ENCODE peak calls at places on chromosomes 12 and 14, in eight cellular contexts. One of them, this sample, is unnamed.

GRCh38 chr14:22803575-22803974 is 11.7 kb downstream of the SLC7A7 start:
- DNase-seq in HL-60: no peak
- DNase-seq in stomach: no peak
- DNase-seq in activated CD4-positive, alpha-beta T cell treated with anti-CD3 and anti-CD28 coated beads for 4 hours: no peak
- DNase-seq in left colon: no peak
- DNase-seq in AG08396: no peak
- DNase-seq in ascending aorta: no peak
- DNase-seq in astrocyte of the cerebellum: no peak
- DNase-seq in this sample: no peak

GRCh38 chr12:106994579-106995220 is 7.8 kb upstream of the MTERF2 start:
- DNase-seq in HL-60: no peak
- DNase-seq in stomach: no peak
- DNase-seq in activated CD4-positive, alpha-beta T cell treated with anti-CD3 and anti-CD28 coated beads for 4 hours: no peak
- DNase-seq in left colon: no peak
- DNase-seq in AG08396: peak; percentile 65
- DNase-seq in ascending aorta: no peak
- DNase-seq in astrocyte of the cerebellum: no peak
- DNase-seq in this sample: no peak

GRCh38 chr14:81222694-81223093 is 1.9 kb upstream of the GTF2A1 start:
- DNase-seq in HL-60: no peak
- DNase-seq in stomach: no peak
- DNase-seq in activated CD4-positive, alpha-beta T cell treated with anti-CD3 and anti-CD28 coated beads for 4 hours: no peak
- DNase-seq in left colon: no peak
- DNase-seq in AG08396: no peak
- DNase-seq in ascending aorta: no peak
- DNase-seq in astrocyte of the cerebellum: no peak
- DNase-seq in this sample: no peak

GRCh38 chr12:49422038-49422575 is 54.8 kb downstream of the SPATS2 start:
- DNase-seq in HL-60: no peak
- DNase-seq in stomach: no peak
- DNase-seq in activated CD4-positive, alpha-beta T cell treated with anti-CD3 and anti-CD28 coated beads for 4 hours: no peak
- DNase-seq in left colon: no peak
- DNase-seq in AG08396: no peak
- DNase-seq in ascending aorta: no peak
- DNase-seq in astrocyte of the cerebellum: no peak
- DNase-seq in this sample: no peak

GRCh38 chr14:63209160-63209559 is 4.9 kb downstream of the RHOJ start:
- DNase-seq in HL-60: no peak
- DNase-seq in stomach: no peak
- DNase-seq in activated CD4-positive, alpha-beta T cell treated with anti-CD3 and anti-CD28 coated beads for 4 hours: no peak
- DNase-seq in left colon: no peak
- DNase-seq in AG08396: no peak
- DNase-seq in ascending aorta: no peak
- DNase-seq in astrocyte of the cerebellum: no peak
- DNase-seq in this sample: no peak

GRCh38 chr12:109308534-109309440 is at the start of gene FOXN4:
- DNase-seq in HL-60: no peak
- DNase-seq in stomach: no peak
- DNase-seq in activated CD4-positive, alpha-beta T cell treated with anti-CD3 and anti-CD28 coated beads for 4 hours: no peak
- DNase-seq in left colon: no peak
- DNase-seq in AG08396: no peak
- DNase-seq in ascending aorta: no peak
- DNase-seq in astrocyte of the cerebellum: no peak
- DNase-seq in this sample: no peak

GRCh38 chr12:120104924-120105323 is 11.6 kb downstream of the RAB35 start:
- DNase-seq in HL-60: no peak
- DNase-seq in stomach: no peak
- DNase-seq in activated CD4-positive, alpha-beta T cell treated with anti-CD3 and anti-CD28 coated beads for 4 hours: no peak
- DNase-seq in left colon: no peak
- DNase-seq in AG08396: no peak
- DNase-seq in ascending aorta: no peak
- DNase-seq in astrocyte of the cerebellum: no peak
- DNase-seq in this sample: no peak

GRCh38 chr14:95545769-95546168 is 10.9 kb downstream of the GLRX5 start:
- DNase-seq in HL-60: no peak
- DNase-seq in stomach: no peak
- DNase-seq in activated CD4-positive, alpha-beta T cell treated with anti-CD3 and anti-CD28 coated beads for 4 hours: no peak
- DNase-seq in left colon: no peak
- DNase-seq in AG08396: peak; percentile 68
- DNase-seq in ascending aorta: no peak
- DNase-seq in astrocyte of the cerebellum: peak; percentile 75
- DNase-seq in this sample: no peak

GRCh38 chr12:57372233-57372632 is 58.6 kb downstream of the R3HDM2 start:
- DNase-seq in HL-60: no peak
- DNase-seq in stomach: no peak
- DNase-seq in activated CD4-positive, alpha-beta T cell treated with anti-CD3 and anti-CD28 coated beads for 4 hours: no peak
- DNase-seq in left colon: no peak
- DNase-seq in AG08396: peak; percentile 68
- DNase-seq in ascending aorta: no peak
- DNase-seq in astrocyte of the cerebellum: no peak
- DNase-seq in this sample: no peak

GRCh38 chr12:30764251-30764650 is 9.5 kb upstream of the CAPRIN2 start:
- DNase-seq in HL-60: no peak
- DNase-seq in stomach: no peak
- DNase-seq in activated CD4-positive, alpha-beta T cell treated with anti-CD3 and anti-CD28 coated beads for 4 hours: no peak
- DNase-seq in left colon: no peak
- DNase-seq in AG08396: no peak
- DNase-seq in ascending aorta: no peak
- DNase-seq in astrocyte of the cerebellum: no peak
- DNase-seq in this sample: no peak

GRCh38 chr12:124422570-124423523 is 128.0 kb downstream of the RFLNA start:
- DNase-seq in HL-60: no peak
- DNase-seq in stomach: peak; percentile 92
- DNase-seq in activated CD4-positive, alpha-beta T cell treated with anti-CD3 and anti-CD28 coated beads for 4 hours: no peak
- DNase-seq in left colon: peak; percentile 95
- DNase-seq in AG08396: peak; percentile 96
- DNase-seq in ascending aorta: peak; percentile 62
- DNase-seq in astrocyte of the cerebellum: peak; percentile 86
- DNase-seq in this sample: peak; percentile 64

GRCh38 chr12:105825141-105825540 is 313.6 kb downstream of the NUAK1 start:
- DNase-seq in HL-60: no peak
- DNase-seq in stomach: no peak
- DNase-seq in activated CD4-positive, alpha-beta T cell treated with anti-CD3 and anti-CD28 coated beads for 4 hours: no peak
- DNase-seq in left colon: no peak
- DNase-seq in AG08396: no peak
- DNase-seq in ascending aorta: no peak
- DNase-seq in astrocyte of the cerebellum: no peak
- DNase-seq in this sample: no peak

This sample was measured in NCI-H2227 treated with DMSO at 0.1 percent for 48 hours.